ENCODE peak calls at places on chromosomes 13 and 19, in five cellular contexts. L, E, J, M and D are unnamed samples.

GRCh38 chr19:19545128-19545591 is 7.1 kb downstream of the CILP2 start:
- DNase-seq in L (no peak), E (no peak), J (no peak), M (no peak), D (no peak)

GRCh38 chr13:47463726-47464125 is 537.3 kb downstream of the SUCLA2 start:
- DNase-seq in L (no peak), E (no peak), J (no peak), M (peak), D (no peak)

GRCh38 chr13:50123862-50124535 is 108.8 kb downstream of the KCNRG start:
- DNase-seq in L (peak), E (no peak), J (peak), M (peak), D (peak)

GRCh38 chr13:76795701-76796695 is 90.2 kb downstream of the KCTD12 start:
- DNase-seq in L (no peak), E (no peak), J (no peak), M (no peak), D (no peak)

GRCh38 chr19:55603581-55604292 is 1.7 kb upstream of the ZNF865 start:
- DNase-seq in L (no peak), E (no peak), J (no peak), M (peak), D (no peak)

GRCh38 chr13:85597790-85598500 is 201.3 kb downstream of the SLITRK6 start:
- DNase-seq in L (no peak), E (no peak), J (no peak), M (no peak), D (no peak)

GRCh38 chr19:55257461-55258411 is 1.1 kb downstream of the PPP6R1 start:
- DNase-seq in L (no peak), E (no peak), J (no peak), M (peak), D (peak)

GRCh38 chr19:33291623-33292534 is 10.5 kb downstream of the CEBPA start:
- DNase-seq in L (no peak), E (peak), J (no peak), M (no peak), D (no peak)

GRCh38 chr19:17539288-17540117 is 15.9 kb upstream of the COLGALT1 start:
- DNase-seq in L (peak), E (peak), J (peak), M (peak), D (peak)
- TF ChIP-seq CTCF in L (no peak), E (peak), J (peak), M (no peak), D (peak)

DNA sequence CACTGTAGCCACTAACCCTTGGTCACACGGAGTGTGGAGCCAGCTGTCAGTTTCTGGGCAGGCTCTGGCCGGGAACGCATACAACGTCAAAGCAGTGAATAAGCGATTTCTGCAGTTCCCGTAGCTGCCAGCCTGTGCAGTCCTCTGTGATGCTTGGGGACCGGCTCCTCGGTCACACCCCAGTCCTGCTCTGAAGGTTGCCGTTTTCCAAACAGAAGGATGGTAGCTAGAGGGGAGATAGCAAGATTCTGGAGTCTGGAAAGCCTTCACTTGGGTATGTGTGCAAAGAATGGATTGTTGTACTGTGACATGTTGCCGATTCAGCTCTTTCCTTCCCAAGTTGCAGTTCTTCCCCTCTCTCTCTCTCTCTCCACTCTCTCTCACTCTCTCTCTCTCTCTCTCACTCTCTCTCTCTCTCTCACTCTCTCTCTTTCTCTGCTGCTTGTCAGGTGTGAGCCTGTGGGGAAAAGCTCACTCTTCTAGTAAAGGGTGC is 38.7 kb upstream of the C1QTNF9 start:
- DNase-seq in L (peak), E (peak), J (peak), M (peak), D (no peak)
- TF ChIP-seq CTCF in L (peak), E (no peak), J (no peak), M (no peak), D (no peak)

GRCh38 chr13:60363288-60363687 is 33.7 kb upstream of the TDRD3 start:
- DNase-seq in L (no peak), E (no peak), J (no peak), M (no peak), D (no peak)

GRCh38 chr13:60370343-60370742 is 26.7 kb upstream of the TDRD3 start:
- DNase-seq in L (no peak), E (no peak), J (no peak), M (no peak), D (no peak)

GRCh38 chr13:60372141-60372540 is 24.9 kb upstream of the TDRD3 start:
- DNase-seq in L (no peak), E (no peak), J (no peak), M (no peak), D (no peak)

DNA sequence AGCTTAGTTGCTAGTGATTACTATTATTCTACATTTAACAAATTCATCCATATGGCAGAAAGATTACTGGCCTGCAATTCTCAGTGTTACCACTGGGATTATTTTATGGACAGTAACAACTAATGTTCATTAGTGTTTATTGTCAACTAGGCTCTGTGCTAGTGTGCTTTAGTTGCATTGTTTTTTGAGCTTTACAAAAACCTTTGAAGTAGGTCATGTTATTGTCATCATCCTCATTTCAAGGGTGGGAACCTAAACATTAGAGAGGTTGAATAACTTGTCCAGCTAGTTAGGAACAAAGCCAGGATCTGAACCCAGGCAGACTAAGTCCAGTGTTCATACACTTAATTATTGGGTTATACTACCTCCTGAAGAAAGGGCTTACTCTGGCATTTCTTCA is 27.8 kb upstream of the TDRD3 start:
- DNase-seq in L (no peak), E (no peak), J (no peak), M (no peak), D (no peak)
- TF ChIP-seq CTCF in L (no peak), E (peak), J (no peak), M (peak), D (peak)

GRCh38 chr19:6127716-6128335 is 7.6 kb upstream of the ACSBG2 start:
- DNase-seq in L (no peak), E (no peak), J (no peak), M (no peak), D (no peak)

GRCh38 chr19:6125571-6125989 is 9.9 kb upstream of the ACSBG2 start:
- DNase-seq in L (peak), E (peak), J (peak), M (peak), D (peak)

GRCh38 chr19:6126335-6126974 is 9.0 kb upstream of the ACSBG2 start:
- DNase-seq in L (no peak), E (no peak), J (no peak), M (peak), D (no peak)
- TF ChIP-seq CTCF in L (no peak), E (no peak), J (peak), M (peak), D (no peak)